ENCODE peak calls at places on chromosomes 4 and X, in five cellular contexts. One of them, this sample, is unnamed.

GRCh38 chr4:184384056-184384809 is 90.1 kb downstream of the IRF2 start:
- DNase-seq in activated CD8-positive, alpha-beta memory T cell treated with anti-CD3 and anti-CD28 coated beads for 48 hours: no peak
- DNase-seq in myocyte: peak; percentile 92
- DNase-seq in NCI-H2029: no peak
- DNase-seq in Calu3: peak; percentile 49
- DNase-seq in this sample: peak; percentile 97

GRCh38 chr4:67500373-67500772 is 44.9 kb downstream of the CENPC start:
- DNase-seq in Calu3: no peak
- DNase-seq in activated CD8-positive, alpha-beta memory T cell treated with anti-CD3 and anti-CD28 coated beads for 48 hours: no peak
- DNase-seq in NCI-H2029: no peak
- DNase-seq in myocyte: no peak
- DNase-seq in this sample: no peak

GRCh38 chr4:80592950-80593349 is 257.4 kb downstream of the CFAP299 start:
- DNase-seq in Calu3: no peak
- DNase-seq in activated CD8-positive, alpha-beta memory T cell treated with anti-CD3 and anti-CD28 coated beads for 48 hours: no peak
- DNase-seq in NCI-H2029: no peak
- DNase-seq in myocyte: no peak
- DNase-seq in this sample: no peak

GRCh38 chr4:138406881-138407280 is 164.7 kb upstream of the SLC7A11 start:
- DNase-seq in Calu3: no peak
- DNase-seq in activated CD8-positive, alpha-beta memory T cell treated with anti-CD3 and anti-CD28 coated beads for 48 hours: no peak
- DNase-seq in NCI-H2029: no peak
- DNase-seq in myocyte: peak; percentile 17
- DNase-seq in this sample: peak; percentile 18

GRCh38 chr4:110869862-110870577 is 247.1 kb upstream of the PITX2 start:
- DNase-seq in myocyte: no peak
- DNase-seq in activated CD8-positive, alpha-beta memory T cell treated with anti-CD3 and anti-CD28 coated beads for 48 hours: no peak
- DNase-seq in Calu3: peak; percentile 1
- DNase-seq in NCI-H2029: no peak
- DNase-seq in this sample: no peak

GRCh38 chrX:124406294-124407013 is 60.1 kb downstream of the SH2D1A start:
- DNase-seq in NCI-H2029: peak; percentile 29
- DNase-seq in myocyte: peak; percentile 7
- DNase-seq in Calu3: peak; percentile 74
- DNase-seq in activated CD8-positive, alpha-beta memory T cell treated with anti-CD3 and anti-CD28 coated beads for 48 hours: peak; percentile 25
- DNase-seq in this sample: peak; percentile 75

GRCh38 chr4:185542626-185543336 is 7.5 kb upstream of the PDLIM3 start:
- DNase-seq in activated CD8-positive, alpha-beta memory T cell treated with anti-CD3 and anti-CD28 coated beads for 48 hours: no peak
- DNase-seq in Calu3: no peak
- DNase-seq in NCI-H2029: no peak
- DNase-seq in myocyte: peak; percentile 91
- DNase-seq in this sample: peak; percentile 83

GRCh38 chr4:2806392-2807355 is 13.8 kb downstream of the SH3BP2 start:
- DNase-seq in myocyte: peak; percentile 69
- DNase-seq in NCI-H2029: peak; percentile 55
- DNase-seq in activated CD8-positive, alpha-beta memory T cell treated with anti-CD3 and anti-CD28 coated beads for 48 hours: no peak
- DNase-seq in Calu3: no peak
- DNase-seq in this sample: peak; percentile 55

GRCh38 chrX:139120760-139121159 is 409.2 kb upstream of the FGF13 start:
- DNase-seq in activated CD8-positive, alpha-beta memory T cell treated with anti-CD3 and anti-CD28 coated beads for 48 hours: no peak
- DNase-seq in Calu3: no peak
- DNase-seq in myocyte: no peak
- DNase-seq in NCI-H2029: no peak
- DNase-seq in this sample: no peak

GRCh38 chr4:2648159-2648814 is 107.8 kb downstream of the TNIP2 start:
- DNase-seq in NCI-H2029: no peak
- DNase-seq in myocyte: no peak
- DNase-seq in activated CD8-positive, alpha-beta memory T cell treated with anti-CD3 and anti-CD28 coated beads for 48 hours: no peak
- DNase-seq in Calu3: no peak
- DNase-seq in this sample: no peak

GRCh38 chr4:146342600-146343192 is 128.4 kb downstream of the REELD1 start:
- DNase-seq in Calu3: peak; percentile 19
- DNase-seq in NCI-H2029: no peak
- DNase-seq in myocyte: peak; percentile 48
- DNase-seq in activated CD8-positive, alpha-beta memory T cell treated with anti-CD3 and anti-CD28 coated beads for 48 hours: no peak
- DNase-seq in this sample: peak; percentile 72

GRCh38 chr4:78242071-78242470 is 184.9 kb downstream of the FRAS1 start:
- DNase-seq in NCI-H2029: no peak
- DNase-seq in myocyte: peak; percentile 37
- DNase-seq in Calu3: no peak
- DNase-seq in activated CD8-positive, alpha-beta memory T cell treated with anti-CD3 and anti-CD28 coated beads for 48 hours: no peak
- DNase-seq in this sample: no peak

GRCh38 chr4:61011051-61011450 is 189.1 kb upstream of the ADGRL3 start:
- DNase-seq in myocyte: no peak
- DNase-seq in activated CD8-positive, alpha-beta memory T cell treated with anti-CD3 and anti-CD28 coated beads for 48 hours: no peak
- DNase-seq in Calu3: no peak
- DNase-seq in NCI-H2029: no peak
- DNase-seq in this sample: peak; percentile 6

GRCh38 chr4:47490550-47490949 is 5.5 kb downstream of the ATP10D start:
- DNase-seq in activated CD8-positive, alpha-beta memory T cell treated with anti-CD3 and anti-CD28 coated beads for 48 hours: no peak
- DNase-seq in Calu3: no peak
- DNase-seq in NCI-H2029: no peak
- DNase-seq in myocyte: peak; percentile 26
- DNase-seq in this sample: peak; percentile 63

GRCh38 chr4:86014599-86014998 is 345.3 kb downstream of the MAPK10 start:
- DNase-seq in activated CD8-positive, alpha-beta memory T cell treated with anti-CD3 and anti-CD28 coated beads for 48 hours: no peak
- DNase-seq in myocyte: no peak
- DNase-seq in NCI-H2029: no peak
- DNase-seq in Calu3: no peak
- DNase-seq in this sample: no peak

GRCh38 chrX:55220119-55220794 is at the start of gene PAGE5:
- DNase-seq in activated CD8-positive, alpha-beta memory T cell treated with anti-CD3 and anti-CD28 coated beads for 48 hours: no peak
- DNase-seq in NCI-H2029: no peak
- DNase-seq in Calu3: no peak
- DNase-seq in myocyte: no peak
- DNase-seq in this sample: no peak

GRCh38 chr4:73477176-73477575 is 4.4 kb upstream of the AFM start:
- DNase-seq in NCI-H2029: no peak
- DNase-seq in activated CD8-positive, alpha-beta memory T cell treated with anti-CD3 and anti-CD28 coated beads for 48 hours: no peak
- DNase-seq in Calu3: no peak
- DNase-seq in myocyte: no peak
- DNase-seq in this sample: no peak

GRCh38 chrX:10243056-10243455 is 86.3 kb downstream of the CLCN4 start:
- DNase-seq in Calu3: no peak
- DNase-seq in myocyte: peak; percentile 16
- DNase-seq in activated CD8-positive, alpha-beta memory T cell treated with anti-CD3 and anti-CD28 coated beads for 48 hours: no peak
- DNase-seq in NCI-H2029: no peak
- DNase-seq in this sample: no peak

GRCh38 chrX:130594453-130594916 is 192.7 kb downstream of the RBMX2 start:
- DNase-seq in NCI-H2029: no peak
- DNase-seq in myocyte: no peak
- DNase-seq in Calu3: no peak
- DNase-seq in activated CD8-positive, alpha-beta memory T cell treated with anti-CD3 and anti-CD28 coated beads for 48 hours: no peak
- DNase-seq in this sample: no peak

GRCh38 chr4:80261989-80262600 is 4.4 kb upstream of the FGF5 start:
- DNase-seq in myocyte: no peak
- DNase-seq in activated CD8-positive, alpha-beta memory T cell treated with anti-CD3 and anti-CD28 coated beads for 48 hours: no peak
- DNase-seq in Calu3: no peak
- DNase-seq in NCI-H2029: no peak
- DNase-seq in this sample: no peak

GRCh38 chr4:165600959-165601674 is 222.3 kb downstream of the CPE start:
- DNase-seq in activated CD8-positive, alpha-beta memory T cell treated with anti-CD3 and anti-CD28 coated beads for 48 hours: no peak
- DNase-seq in Calu3: no peak
- DNase-seq in myocyte: no peak
- DNase-seq in NCI-H2029: no peak
- DNase-seq in this sample: no peak

GRCh38 chr4:176840166-176840565 is 47.4 kb upstream of the VEGFC start:
- DNase-seq in myocyte: peak; percentile 72
- DNase-seq in activated CD8-positive, alpha-beta memory T cell treated with anti-CD3 and anti-CD28 coated beads for 48 hours: no peak
- DNase-seq in Calu3: no peak
- DNase-seq in NCI-H2029: no peak
- DNase-seq in this sample: peak; percentile 43

GRCh38 chrX:120262781-120263719 is 12.4 kb downstream of the ZBTB33 start:
- DNase-seq in myocyte: no peak
- DNase-seq in activated CD8-positive, alpha-beta memory T cell treated with anti-CD3 and anti-CD28 coated beads for 48 hours: no peak
- DNase-seq in NCI-H2029: no peak
- DNase-seq in Calu3: no peak
- DNase-seq in this sample: no peak

GRCh38 chrX:114251575-114251974 is 332.3 kb upstream of the HTR2C start:
- DNase-seq in NCI-H2029: no peak
- DNase-seq in activated CD8-positive, alpha-beta memory T cell treated with anti-CD3 and anti-CD28 coated beads for 48 hours: no peak
- DNase-seq in myocyte: no peak
- DNase-seq in Calu3: no peak
- DNase-seq in this sample: no peak

GRCh38 chr4:84673475-84674230 is 90.7 kb downstream of the CDS1 start:
- DNase-seq in NCI-H2029: no peak
- DNase-seq in Calu3: no peak
- DNase-seq in myocyte: peak; percentile 73
- DNase-seq in activated CD8-positive, alpha-beta memory T cell treated with anti-CD3 and anti-CD28 coated beads for 48 hours: no peak
- DNase-seq in this sample: peak; percentile 90

GRCh38 chrX:87710580-87710979 is 193.0 kb downstream of the KLHL4 start:
- DNase-seq in myocyte: no peak
- DNase-seq in activated CD8-positive, alpha-beta memory T cell treated with anti-CD3 and anti-CD28 coated beads for 48 hours: no peak
- DNase-seq in NCI-H2029: no peak
- DNase-seq in Calu3: no peak
- DNase-seq in this sample: no peak

GRCh38 chr4:57282556-57283310 is 172.5 kb upstream of the IGFBP7 start:
- DNase-seq in NCI-H2029: no peak
- DNase-seq in activated CD8-positive, alpha-beta memory T cell treated with anti-CD3 and anti-CD28 coated beads for 48 hours: no peak
- DNase-seq in myocyte: no peak
- DNase-seq in Calu3: no peak
- DNase-seq in this sample: no peak

GRCh38 chr4:10622728-10623127 is 61.8 kb downstream of the CLNK start:
- DNase-seq in activated CD8-positive, alpha-beta memory T cell treated with anti-CD3 and anti-CD28 coated beads for 48 hours: no peak
- DNase-seq in myocyte: no peak
- DNase-seq in Calu3: no peak
- DNase-seq in NCI-H2029: no peak
- DNase-seq in this sample: peak; percentile 39

GRCh38 chrX:2192584-2193272 is 308.0 kb downstream of the DHRSX start:
- DNase-seq in myocyte: no peak
- DNase-seq in NCI-H2029: no peak
- DNase-seq in Calu3: no peak
- DNase-seq in activated CD8-positive, alpha-beta memory T cell treated with anti-CD3 and anti-CD28 coated beads for 48 hours: no peak
- DNase-seq in this sample: no peak

GRCh38 chr4:2621419-2621818 is 85.0 kb downstream of the FAM193A start:
- DNase-seq in myocyte: no peak
- DNase-seq in activated CD8-positive, alpha-beta memory T cell treated with anti-CD3 and anti-CD28 coated beads for 48 hours: no peak
- DNase-seq in NCI-H2029: no peak
- DNase-seq in Calu3: no peak
- DNase-seq in this sample: no peak

GRCh38 chr4:173469622-173470021 is 60.4 kb downstream of the HAND2 start:
- DNase-seq in myocyte: no peak
- DNase-seq in NCI-H2029: no peak
- DNase-seq in Calu3: no peak
- DNase-seq in activated CD8-positive, alpha-beta memory T cell treated with anti-CD3 and anti-CD28 coated beads for 48 hours: no peak
- DNase-seq in this sample: no peak

GRCh38 chr4:160283081-160283480 is 1180.2 kb downstream of the RAPGEF2 start:
- DNase-seq in NCI-H2029: no peak
- DNase-seq in Calu3: no peak
- DNase-seq in myocyte: no peak
- DNase-seq in activated CD8-positive, alpha-beta memory T cell treated with anti-CD3 and anti-CD28 coated beads for 48 hours: no peak
- DNase-seq in this sample: no peak

GRCh38 chrX:31266172-31267076 is 194.6 kb upstream of the FTHL17 start:
- DNase-seq in NCI-H2029: no peak
- DNase-seq in myocyte: peak; percentile 29
- DNase-seq in activated CD8-positive, alpha-beta memory T cell treated with anti-CD3 and anti-CD28 coated beads for 48 hours: no peak
- DNase-seq in Calu3: peak; percentile 71
- DNase-seq in this sample: peak; percentile 10